ENCODE peak calls at places on chromosomes 6 and 20, in nine cellular contexts. One of them, this sample, is unnamed. For H3K4me1 and H3K36me3, the result is how much of the 10 kb centered on the place peaks cover.

GRCh38 chr20:32906200-32906599 is 47.5 kb downstream of the EFCAB8 start:
- DNase-seq in ovary: no peak
- DNase-seq in heart right ventricle: no peak
- DNase-seq in GM23338: no peak
- DNase-seq in IMR-90: no peak
- DNase-seq in OCI-LY7: no peak
- DNase-seq in cardiac muscle cell: no peak
- DNase-seq in left ventricle myocardium inferior: no peak
- DNase-seq in mammary epithelial cell: no peak
- DNase-seq in this sample: peak

GRCh38 chr20:52010541-52010940 is 181.0 kb downstream of the ZFP64 start:
- DNase-seq in IMR-90: no peak
- DNase-seq in heart right ventricle: no peak
- DNase-seq in GM23338: peak
- DNase-seq in left ventricle myocardium inferior: no peak
- DNase-seq in ovary: no peak
- DNase-seq in cardiac muscle cell: no peak
- DNase-seq in OCI-LY7: no peak
- DNase-seq in mammary epithelial cell: no peak
- DNase-seq in this sample: peak

GRCh38 chr6:108838101-108838717 is 10.0 kb upstream of the ARMC2 start:
- DNase-seq in GM23338: peak
- DNase-seq in left ventricle myocardium inferior: no peak
- DNase-seq in mammary epithelial cell: no peak
- DNase-seq in IMR-90: peak
- DNase-seq in heart right ventricle: no peak
- DNase-seq in OCI-LY7: no peak
- DNase-seq in cardiac muscle cell: peak
- DNase-seq in ovary: no peak
- DNase-seq in this sample: peak

GRCh38 chr20:10562929-10563328 is 110.9 kb downstream of the JAG1 start:
- DNase-seq in cardiac muscle cell: no peak
- DNase-seq in IMR-90: no peak
- DNase-seq in OCI-LY7: no peak
- DNase-seq in mammary epithelial cell: peak
- DNase-seq in ovary: no peak
- DNase-seq in left ventricle myocardium inferior: no peak
- DNase-seq in GM23338: no peak
- DNase-seq in heart right ventricle: no peak
- DNase-seq in this sample: no peak

GRCh38 chr20:33859157-33859695 is 48.1 kb downstream of the CHMP4B start:
- DNase-seq in cardiac muscle cell: no peak
- DNase-seq in mammary epithelial cell: no peak
- DNase-seq in heart right ventricle: no peak
- DNase-seq in IMR-90: no peak
- DNase-seq in GM23338: no peak
- DNase-seq in left ventricle myocardium inferior: no peak
- DNase-seq in ovary: no peak
- DNase-seq in OCI-LY7: peak
- DNase-seq in this sample: no peak

GRCh38 chr6:57313711-57314471 is 3.5 kb upstream of the PRIM2 start:
- DNase-seq in IMR-90: peak
- DNase-seq in GM23338: no peak
- DNase-seq in left ventricle myocardium inferior: no peak
- DNase-seq in mammary epithelial cell: peak
- DNase-seq in cardiac muscle cell: no peak
- DNase-seq in OCI-LY7: no peak
- DNase-seq in ovary: no peak
- DNase-seq in heart right ventricle: no peak
- DNase-seq in this sample: no peak

GRCh38 chr6:44086931-44087574 is 40.2 kb downstream of the MRPL14 start:
- DNase-seq in GM23338: no peak
- DNase-seq in mammary epithelial cell: no peak
- DNase-seq in IMR-90: no peak
- DNase-seq in ovary: no peak
- DNase-seq in left ventricle myocardium inferior: peak
- DNase-seq in OCI-LY7: no peak
- DNase-seq in heart right ventricle: peak
- DNase-seq in cardiac muscle cell: no peak
- DNase-seq in this sample: no peak

GRCh38 chr6:166768761-166769160 is 141.7 kb upstream of the RPS6KA2 start:
- DNase-seq in cardiac muscle cell: no peak
- DNase-seq in OCI-LY7: no peak
- DNase-seq in GM23338: no peak
- DNase-seq in left ventricle myocardium inferior: no peak
- DNase-seq in mammary epithelial cell: no peak
- DNase-seq in IMR-90: no peak
- DNase-seq in ovary: no peak
- DNase-seq in heart right ventricle: no peak
- DNase-seq in this sample: no peak

GRCh38 chr6:46491789-46492547 is 719 bp upstream of the RCAN2 start:
- DNase-seq in mammary epithelial cell: peak
- DNase-seq in OCI-LY7: peak
- DNase-seq in left ventricle myocardium inferior: peak
- DNase-seq in heart right ventricle: peak
- DNase-seq in cardiac muscle cell: peak
- DNase-seq in IMR-90: peak
- DNase-seq in GM23338: peak
- DNase-seq in ovary: peak
- DNase-seq in this sample: peak

GRCh38 chr20:24048014-24048611 is 59.5 kb upstream of the GGTLC1 start:
- DNase-seq in left ventricle myocardium inferior: no peak
- DNase-seq in IMR-90: no peak
- DNase-seq in OCI-LY7: no peak
- DNase-seq in GM23338: no peak
- DNase-seq in mammary epithelial cell: no peak
- DNase-seq in ovary: no peak
- DNase-seq in heart right ventricle: no peak
- DNase-seq in cardiac muscle cell: no peak
- DNase-seq in this sample: no peak

GRCh38 chr6:122788663-122789062 is 395 bp upstream of the SMPDL3A start:
- DNase-seq in heart right ventricle: no peak
- DNase-seq in GM23338: peak
- DNase-seq in OCI-LY7: no peak
- DNase-seq in mammary epithelial cell: no peak
- DNase-seq in IMR-90: no peak
- DNase-seq in ovary: no peak
- DNase-seq in cardiac muscle cell: peak
- DNase-seq in left ventricle myocardium inferior: no peak
- DNase-seq in this sample: peak

GRCh38 chr20:62577447-62577846 is 64.9 kb upstream of the SLCO4A1 start:
- DNase-seq in GM23338: no peak
- DNase-seq in heart right ventricle: peak
- DNase-seq in cardiac muscle cell: no peak
- DNase-seq in OCI-LY7: no peak
- DNase-seq in ovary: no peak
- DNase-seq in mammary epithelial cell: no peak
- DNase-seq in IMR-90: no peak
- DNase-seq in left ventricle myocardium inferior: no peak
- DNase-seq in this sample: no peak

GRCh38 chr6:11705069-11705468 is 73.5 kb downstream of the ADTRP start:
- DNase-seq in cardiac muscle cell: no peak
- DNase-seq in IMR-90: no peak
- DNase-seq in GM23338: no peak
- DNase-seq in mammary epithelial cell: no peak
- DNase-seq in left ventricle myocardium inferior: no peak
- DNase-seq in ovary: no peak
- DNase-seq in heart right ventricle: no peak
- DNase-seq in OCI-LY7: no peak
- DNase-seq in this sample: no peak

GRCh38 chr20:24673678-24674570 is 204.5 kb downstream of the SYNDIG1 start:
- DNase-seq in heart right ventricle: no peak
- DNase-seq in cardiac muscle cell: no peak
- DNase-seq in ovary: peak
- DNase-seq in OCI-LY7: no peak
- DNase-seq in mammary epithelial cell: peak
- DNase-seq in left ventricle myocardium inferior: no peak
- DNase-seq in IMR-90: peak
- DNase-seq in GM23338: no peak
- DNase-seq in this sample: no peak

GRCh38 chr6:157270916-157271315 is 52.4 kb downstream of the TMEM242 start:
- DNase-seq in GM23338: no peak
- DNase-seq in heart right ventricle: no peak
- DNase-seq in OCI-LY7: no peak
- DNase-seq in ovary: no peak
- DNase-seq in mammary epithelial cell: no peak
- DNase-seq in left ventricle myocardium inferior: no peak
- DNase-seq in cardiac muscle cell: no peak
- DNase-seq in IMR-90: no peak
- DNase-seq in this sample: no peak

GRCh38 chr6:5466459-5466858 is 205.1 kb downstream of the FARS2 start:
- DNase-seq in cardiac muscle cell: no peak
- DNase-seq in heart right ventricle: no peak
- DNase-seq in GM23338: no peak
- DNase-seq in OCI-LY7: no peak
- DNase-seq in left ventricle myocardium inferior: no peak
- DNase-seq in ovary: no peak
- DNase-seq in mammary epithelial cell: peak
- DNase-seq in IMR-90: peak
- DNase-seq in this sample: no peak

GRCh38 chr6:74518035-74518434 is 687.8 kb downstream of the COL12A1 start:
- DNase-seq in cardiac muscle cell: no peak
- DNase-seq in OCI-LY7: no peak
- DNase-seq in mammary epithelial cell: no peak
- DNase-seq in left ventricle myocardium inferior: no peak
- DNase-seq in GM23338: no peak
- DNase-seq in heart right ventricle: no peak
- DNase-seq in IMR-90: no peak
- DNase-seq in ovary: no peak
- DNase-seq in this sample: no peak

DNA sequence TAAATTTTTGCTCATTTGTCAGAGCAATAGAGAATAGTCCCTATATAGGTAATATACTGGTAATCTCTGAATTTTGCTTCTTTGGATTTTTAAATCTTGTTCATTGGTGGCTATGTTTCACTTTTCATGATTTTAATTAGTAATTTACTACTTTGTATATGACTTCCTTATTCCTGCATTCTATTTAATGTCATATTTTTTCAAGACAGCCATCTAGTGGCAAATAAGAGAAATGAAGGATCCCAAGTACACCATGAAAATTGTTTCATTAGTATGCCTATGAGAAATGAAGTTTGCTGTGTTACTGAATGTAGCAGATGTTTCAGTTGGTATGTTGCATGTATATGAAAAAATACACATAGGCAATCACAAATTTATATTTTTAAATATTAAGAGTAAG is 82.4 kb downstream of the ZNF292 start:
- DNase-seq in GM23338: peak
- DNase-seq in heart right ventricle: no peak
- DNase-seq in cardiac muscle cell: no peak
- DNase-seq in left ventricle myocardium inferior: no peak
- DNase-seq in IMR-90: peak
- DNase-seq in OCI-LY7: peak
- DNase-seq in mammary epithelial cell: no peak
- DNase-seq in ovary: no peak
- DNase-seq in this sample: no peak
- TF ChIP-seq CTCF in GM23338: no peak
- TF ChIP-seq CTCF in heart right ventricle: peak
- TF ChIP-seq CTCF in cardiac muscle cell: peak
- TF ChIP-seq CTCF in left ventricle myocardium inferior: peak
- TF ChIP-seq CTCF in IMR-90: peak
- TF ChIP-seq CTCF in OCI-LY7: peak
- TF ChIP-seq CTCF in mammary epithelial cell: peak
- TF ChIP-seq CTCF in ovary: no peak
- TF ChIP-seq CTCF in this sample: peak

DNA sequence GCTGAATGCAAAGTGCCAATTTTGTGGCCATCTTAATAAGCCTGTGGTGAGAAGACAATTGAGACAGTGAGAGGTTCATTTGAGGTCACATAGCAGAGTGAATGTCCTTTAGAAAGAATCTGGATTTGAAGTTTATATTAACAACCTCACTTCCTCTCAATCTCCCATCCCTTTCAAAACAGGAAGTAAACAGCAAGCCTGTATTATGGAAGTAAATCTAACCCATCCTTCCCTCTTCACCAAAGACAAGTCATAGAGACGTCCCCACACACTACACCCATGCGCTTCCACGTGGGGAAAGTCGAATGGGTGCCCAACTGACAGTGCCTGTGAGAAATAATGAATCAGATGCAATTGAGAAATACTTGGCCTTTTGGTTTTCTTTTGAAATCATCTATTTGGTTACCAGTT is 28.8 kb upstream of the CCND3 start:
- DNase-seq in heart right ventricle: no peak
- DNase-seq in ovary: no peak
- DNase-seq in left ventricle myocardium inferior: no peak
- DNase-seq in GM23338: no peak
- DNase-seq in IMR-90: peak
- DNase-seq in mammary epithelial cell: peak
- DNase-seq in cardiac muscle cell: no peak
- DNase-seq in OCI-LY7: peak
- DNase-seq in this sample: no peak
- H3K4me1 ChIP-seq in heart right ventricle: under half
- H3K4me1 ChIP-seq in ovary: under half
- H3K4me1 ChIP-seq in left ventricle myocardium inferior: under half
- H3K4me1 ChIP-seq in GM23338: under half
- H3K4me1 ChIP-seq in IMR-90: under half
- H3K4me1 ChIP-seq in mammary epithelial cell: under half
- H3K4me1 ChIP-seq in cardiac muscle cell: under half
- H3K4me1 ChIP-seq in OCI-LY7: under half
- H3K4me1 ChIP-seq in this sample: under half

GRCh38 chr20:487655-488054 is 25.3 kb upstream of the TBC1D20 start:
- DNase-seq in heart right ventricle: no peak
- DNase-seq in IMR-90: no peak
- DNase-seq in cardiac muscle cell: no peak
- DNase-seq in OCI-LY7: no peak
- DNase-seq in mammary epithelial cell: no peak
- DNase-seq in GM23338: no peak
- DNase-seq in left ventricle myocardium inferior: no peak
- DNase-seq in ovary: no peak
- DNase-seq in this sample: no peak
- H3K36me3 ChIP-seq in heart right ventricle: half or more
- H3K36me3 ChIP-seq in IMR-90: half or more
- H3K36me3 ChIP-seq in cardiac muscle cell: half or more
- H3K36me3 ChIP-seq in OCI-LY7: half or more
- H3K36me3 ChIP-seq in mammary epithelial cell: under half
- H3K36me3 ChIP-seq in GM23338: half or more
- H3K36me3 ChIP-seq in left ventricle myocardium inferior: half or more
- H3K36me3 ChIP-seq in ovary: under half
- H3K36me3 ChIP-seq in this sample: under half

DNA sequence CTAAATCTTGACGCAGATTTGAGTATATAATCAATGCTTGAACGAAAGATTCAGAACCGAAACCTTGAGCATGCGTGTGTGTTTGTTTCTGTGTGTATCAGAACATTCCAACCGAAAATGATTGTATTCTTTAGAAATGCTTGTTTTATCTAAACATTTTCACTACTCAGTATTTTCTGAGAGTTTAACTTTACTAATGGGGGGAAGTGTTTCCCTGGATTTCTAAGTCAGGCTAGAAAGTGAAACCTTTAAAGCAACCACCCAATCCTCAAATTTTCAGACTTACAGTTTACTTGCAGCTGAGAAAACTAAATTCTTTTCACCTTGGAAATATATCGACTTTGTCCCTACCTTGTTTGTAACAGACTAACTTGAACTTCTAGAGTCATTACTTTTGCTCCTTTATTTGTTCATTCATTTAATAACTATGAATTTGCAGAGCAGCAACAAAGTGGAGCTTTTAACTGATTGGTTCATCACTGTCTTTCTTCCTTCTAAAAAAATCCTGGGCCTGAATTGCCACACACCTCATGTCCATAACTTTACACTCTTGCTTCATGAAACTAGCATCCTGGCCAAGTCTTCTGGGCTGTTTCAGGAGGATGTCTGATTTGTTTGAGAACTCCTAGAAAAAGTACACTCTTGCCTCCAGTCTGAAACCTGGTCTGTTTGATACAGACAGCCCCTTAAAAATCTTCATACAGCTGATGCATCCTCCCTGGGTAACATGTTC is 77.8 kb upstream of the XRN2 start:
- DNase-seq in OCI-LY7: no peak
- DNase-seq in ovary: no peak
- DNase-seq in left ventricle myocardium inferior: no peak
- DNase-seq in cardiac muscle cell: no peak
- DNase-seq in heart right ventricle: no peak
- DNase-seq in IMR-90: peak
- DNase-seq in mammary epithelial cell: no peak
- DNase-seq in GM23338: no peak
- DNase-seq in this sample: no peak
- TF ChIP-seq CTCF in OCI-LY7: no peak
- TF ChIP-seq CTCF in ovary: no peak
- TF ChIP-seq CTCF in left ventricle myocardium inferior: no peak
- TF ChIP-seq CTCF in cardiac muscle cell: no peak
- TF ChIP-seq CTCF in heart right ventricle: no peak
- TF ChIP-seq CTCF in IMR-90: no peak
- TF ChIP-seq CTCF in mammary epithelial cell: no peak
- TF ChIP-seq CTCF in GM23338: no peak
- TF ChIP-seq CTCF in this sample: no peak

This sample was measured in neural progenitor cell.